ENCODE peak calls at places on chromosomes 3 and 15, in five cellular contexts. One of them, this sample, is unnamed.

GRCh38 chr3:41900265-41900664 is 61.6 kb downstream of the ULK4 start:
- DNase-seq in KBM-7: no peak
- DNase-seq in M059J: peak
- DNase-seq in neural crest cell: no peak
- DNase-seq in AG09319: no peak
- DNase-seq in this sample: peak

GRCh38 chr15:40937762-40938529 is 8.8 kb downstream of the DLL4 start:
- DNase-seq in KBM-7: no peak
- DNase-seq in M059J: peak
- DNase-seq in neural crest cell: no peak
- DNase-seq in AG09319: no peak
- DNase-seq in this sample: peak

GRCh38 chr3:114221165-114221880 is 16.1 kb downstream of the ZNF80 start:
- DNase-seq in KBM-7: peak
- DNase-seq in M059J: peak
- DNase-seq in neural crest cell: no peak
- DNase-seq in AG09319: no peak
- DNase-seq in this sample: no peak

GRCh38 chr3:41239587-41239986 is 40.3 kb downstream of the CTNNB1 start:
- DNase-seq in KBM-7: no peak
- DNase-seq in M059J: no peak
- DNase-seq in neural crest cell: no peak
- DNase-seq in AG09319: no peak
- DNase-seq in this sample: no peak

GRCh38 chr15:41917767-41918430 is 24.0 kb upstream of the SPTBN5 start:
- DNase-seq in KBM-7: peak
- DNase-seq in M059J: peak
- DNase-seq in neural crest cell: no peak
- DNase-seq in AG09319: no peak
- DNase-seq in this sample: peak

GRCh38 chr3:54827056-54827687 is 100.7 kb downstream of the LRTM1 start:
- DNase-seq in KBM-7: no peak
- DNase-seq in M059J: no peak
- DNase-seq in neural crest cell: no peak
- DNase-seq in AG09319: no peak
- DNase-seq in this sample: no peak

GRCh38 chr15:77830041-77830440 is 197.3 kb upstream of the LINGO1 start:
- DNase-seq in KBM-7: no peak
- DNase-seq in M059J: peak
- DNase-seq in neural crest cell: no peak
- DNase-seq in AG09319: no peak
- DNase-seq in this sample: peak

GRCh38 chr3:32958509-32958908 is 7.1 kb downstream of the CCR4 start:
- DNase-seq in KBM-7: no peak
- DNase-seq in M059J: no peak
- DNase-seq in neural crest cell: no peak
- DNase-seq in AG09319: no peak
- DNase-seq in this sample: peak

GRCh38 chr15:89441295-89441762 is 55.1 kb downstream of the RHCG start:
- DNase-seq in KBM-7: peak
- DNase-seq in M059J: no peak
- DNase-seq in neural crest cell: no peak
- DNase-seq in AG09319: no peak
- DNase-seq in this sample: no peak

GRCh38 chr3:125679258-125679657 is 84.0 kb upstream of the OSBPL11 start:
- DNase-seq in KBM-7: no peak
- DNase-seq in M059J: peak
- DNase-seq in neural crest cell: no peak
- DNase-seq in AG09319: no peak
- DNase-seq in this sample: peak

GRCh38 chr3:20054549-20054987 is 14.3 kb downstream of the KAT2B start:
- DNase-seq in KBM-7: peak
- DNase-seq in M059J: peak
- DNase-seq in neural crest cell: no peak
- DNase-seq in AG09319: no peak
- DNase-seq in this sample: peak

GRCh38 chr3:99999541-99999940 is 114.8 kb downstream of the FILIP1L start:
- DNase-seq in KBM-7: no peak
- DNase-seq in M059J: peak
- DNase-seq in neural crest cell: no peak
- DNase-seq in AG09319: peak
- DNase-seq in this sample: peak

GRCh38 chr3:17607905-17608304 is 134.5 kb downstream of the TBC1D5 start:
- DNase-seq in KBM-7: no peak
- DNase-seq in M059J: no peak
- DNase-seq in neural crest cell: no peak
- DNase-seq in AG09319: no peak
- DNase-seq in this sample: no peak

GRCh38 chr15:66702035-66702769 is at the start of gene SMAD6:
- DNase-seq in KBM-7: peak
- DNase-seq in M059J: peak
- DNase-seq in neural crest cell: peak
- DNase-seq in AG09319: peak
- DNase-seq in this sample: peak

GRCh38 chr15:70236306-70237103 is 138.8 kb upstream of the TLE3 start:
- DNase-seq in KBM-7: no peak
- DNase-seq in M059J: peak
- DNase-seq in neural crest cell: no peak
- DNase-seq in AG09319: no peak
- DNase-seq in this sample: peak

GRCh38 chr3:119304201-119304713 is 10.1 kb downstream of the ARHGAP31 start:
- DNase-seq in KBM-7: no peak
- DNase-seq in M059J: peak
- DNase-seq in neural crest cell: no peak
- DNase-seq in AG09319: no peak
- DNase-seq in this sample: peak

GRCh38 chr3:55818485-55818884 is 331.4 kb upstream of the WNT5A start:
- DNase-seq in KBM-7: no peak
- DNase-seq in M059J: peak
- DNase-seq in neural crest cell: no peak
- DNase-seq in AG09319: no peak
- DNase-seq in this sample: no peak